ENCODE peak calls at places on chromosomes 4 and X, in six cellular contexts. M is mesenchymal stem cell, J is mesendoderm, I is neuronal stem cell, V is H9, L is H1. W is an unnamed sample.

GRCh38 chr4:72701987-72702819 is 133.2 kb upstream of the ADAMTS3 start:
- DNase-seq in I (peak), M (peak), J (peak), L (no peak), V (no peak), W (peak)

GRCh38 chr4:6357476-6357875 is 87.8 kb downstream of the WFS1 start:
- DNase-seq in V (no peak), L (no peak), I (no peak), J (no peak), M (no peak), W (no peak)

GRCh38 chr4:67332627-67333026 is 212.7 kb downstream of the CENPC start:
- DNase-seq in V (peak), L (no peak), J (peak), M (peak), I (no peak), W (no peak)

GRCh38 chr4:14920237-14920636 is 82.0 kb upstream of the CPEB2 start:
- DNase-seq in V (no peak), L (no peak), I (no peak), M (no peak), J (no peak), W (no peak)

GRCh38 chr4:84994280-84994679 is 27.8 kb upstream of the WDFY3 start:
- DNase-seq in I (no peak), V (peak), M (peak), L (no peak), J (peak), W (no peak)

GRCh38 chrX:153966841-153967535 is 4.6 kb downstream of the HCFC1 start:
- DNase-seq in L (no peak), M (no peak), V (no peak), I (no peak), J (no peak), W (peak)

GRCh38 chr4:144355809-144356757 is 215.6 kb upstream of the GYPA start:
- DNase-seq in M (peak), V (peak), L (no peak), J (peak), I (peak), W (peak)

GRCh38 chrX:139112432-139112831 is 400.9 kb upstream of the FGF13 start:
- DNase-seq in V (no peak), L (no peak), I (no peak), J (no peak), M (no peak), W (no peak)

GRCh38 chr4:124745988-124746801 is 33.7 kb upstream of the ANKRD50 start:
- DNase-seq in M (peak), L (no peak), I (no peak), V (no peak), J (no peak), W (peak)
- H2BK15ac ChIP-seq in M (no peak), L (no peak), I (no peak), V (no peak), J (no peak), W (no peak)

GRCh38 chr4:162793004-162793403 is 373.7 kb downstream of the NAF1 start:
- DNase-seq in I (no peak), L (no peak), J (no peak), M (no peak), V (no peak), W (no peak)
- H2BK15ac ChIP-seq in I (no peak), L (no peak), J (no peak), M (no peak), V (no peak), W (no peak)

DNA sequence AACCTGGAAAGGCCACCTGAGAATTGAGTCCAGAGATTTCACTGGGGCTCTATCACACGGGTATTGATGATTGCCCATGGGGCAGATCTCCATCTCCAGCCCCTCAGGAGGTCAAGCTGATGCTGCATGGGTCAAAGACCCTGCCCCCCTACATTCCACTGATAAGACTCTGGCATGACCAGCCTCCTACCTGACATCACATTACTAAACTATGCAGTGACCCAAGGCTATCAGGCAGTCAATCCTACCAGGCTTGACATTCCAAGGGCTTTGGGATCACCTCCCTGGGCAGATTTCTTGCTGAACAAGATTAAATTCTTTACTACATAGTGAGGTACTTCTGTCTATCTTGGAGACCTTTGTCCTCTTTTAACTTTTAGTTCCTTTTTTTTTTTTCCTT is 192.7 kb upstream of the STS start:
- DNase-seq in V (no peak), J (peak), M (no peak), I (no peak), L (no peak), W (no peak)
- H2BK15ac ChIP-seq in V (no peak), J (no peak), M (no peak), I (no peak), L (no peak), W (no peak)

DNA sequence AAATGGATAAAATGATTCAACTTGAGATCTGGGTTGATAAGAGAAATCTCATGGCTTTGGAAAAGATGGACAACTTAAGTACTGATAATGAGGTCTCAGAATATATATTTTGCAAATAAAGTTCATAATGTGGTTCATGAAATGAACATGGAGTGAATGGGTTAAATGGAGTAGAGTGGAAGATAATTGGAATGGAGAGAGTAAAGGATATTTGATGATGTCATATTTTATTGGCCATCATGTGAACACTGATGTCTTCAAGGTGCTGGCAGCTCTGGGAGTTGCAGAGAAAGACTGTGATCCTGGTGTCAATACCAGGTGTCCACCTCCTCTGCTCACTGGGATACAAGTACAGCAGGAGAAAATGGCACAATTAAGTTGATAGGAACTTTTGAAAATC is 133.9 kb upstream of the ZXDA start:
- DNase-seq in V (no peak), M (no peak), I (no peak), J (no peak), L (no peak), W (no peak)
- H2BK15ac ChIP-seq in V (no peak), M (no peak), I (no peak), J (no peak), L (no peak), W (no peak)